ENCODE peak calls at places on chromosomes 12 and 14, in six cellular contexts. One of them, this sample, is unnamed.

GRCh38 chr14:99521176-99522024 is 40.2 kb downstream of the CCNK start:
- DNase-seq in K562: no peak
- DNase-seq in GM12891: no peak
- DNase-seq in GM12878: no peak
- DNase-seq in H1: no peak
- DNase-seq in HepG2: no peak
- DNase-seq in this sample: no peak

GRCh38 chr14:45519770-45520169 is 266.8 kb upstream of the MIS18BP1 start:
- DNase-seq in K562: no peak
- DNase-seq in GM12891: no peak
- DNase-seq in GM12878: no peak
- DNase-seq in H1: no peak
- DNase-seq in HepG2: no peak
- DNase-seq in this sample: no peak

GRCh38 chr14:101732128-101732527 is 29.4 kb upstream of the PPP2R5C start:
- DNase-seq in K562: peak
- DNase-seq in GM12891: no peak
- DNase-seq in GM12878: no peak
- DNase-seq in H1: no peak
- DNase-seq in HepG2: no peak
- DNase-seq in this sample: no peak

GRCh38 chr14:75864352-75864751 is 117.4 kb downstream of the TGFB3 start:
- DNase-seq in K562: no peak
- DNase-seq in GM12891: no peak
- DNase-seq in GM12878: no peak
- DNase-seq in H1: no peak
- DNase-seq in HepG2: no peak
- DNase-seq in this sample: no peak

GRCh38 chr12:3987571-3987970 is 114.4 kb upstream of the PARP11 start:
- DNase-seq in K562: no peak
- DNase-seq in GM12891: no peak
- DNase-seq in GM12878: no peak
- DNase-seq in H1: no peak
- DNase-seq in HepG2: no peak
- DNase-seq in this sample: no peak

GRCh38 chr12:61272441-61272840 is 987.8 kb upstream of the USP15 start:
- DNase-seq in K562: no peak
- DNase-seq in GM12891: no peak
- DNase-seq in GM12878: no peak
- DNase-seq in H1: no peak
- DNase-seq in HepG2: no peak
- DNase-seq in this sample: no peak

GRCh38 chr14:87261621-87262020 is 731.4 kb downstream of the GALC start:
- DNase-seq in K562: no peak
- DNase-seq in GM12891: no peak
- DNase-seq in GM12878: no peak
- DNase-seq in H1: no peak
- DNase-seq in HepG2: no peak
- DNase-seq in this sample: no peak

GRCh38 chr12:107486140-107486892 is 199.3 kb upstream of the PWP1 start:
- DNase-seq in K562: no peak
- DNase-seq in GM12891: no peak
- DNase-seq in GM12878: no peak
- DNase-seq in H1: no peak
- DNase-seq in HepG2: no peak
- DNase-seq in this sample: no peak

GRCh38 chr12:19998968-19999792 is 369.2 kb upstream of the PDE3A start:
- DNase-seq in K562: no peak
- DNase-seq in GM12891: no peak
- DNase-seq in GM12878: no peak
- DNase-seq in H1: no peak
- DNase-seq in HepG2: no peak
- DNase-seq in this sample: no peak

GRCh38 chr12:39467432-39467870 is 24.5 kb upstream of the KIF21A start:
- DNase-seq in K562: no peak
- DNase-seq in GM12891: no peak
- DNase-seq in GM12878: peak
- DNase-seq in H1: no peak
- DNase-seq in HepG2: no peak
- DNase-seq in this sample: no peak

GRCh38 chr14:104536942-104537612 is 42.5 kb upstream of the C14orf180 start:
- DNase-seq in K562: no peak
- DNase-seq in GM12891: no peak
- DNase-seq in GM12878: no peak
- DNase-seq in H1: no peak
- DNase-seq in HepG2: no peak
- DNase-seq in this sample: no peak

GRCh38 chr12:47251919-47252318 is 172.2 kb upstream of the AMIGO2 start:
- DNase-seq in K562: no peak
- DNase-seq in GM12891: no peak
- DNase-seq in GM12878: no peak
- DNase-seq in H1: no peak
- DNase-seq in HepG2: no peak
- DNase-seq in this sample: no peak

GRCh38 chr14:23530360-23531055 is 21.1 kb downstream of the ZFHX2 start:
- DNase-seq in K562: no peak
- DNase-seq in GM12891: no peak
- DNase-seq in GM12878: no peak
- DNase-seq in H1: no peak
- DNase-seq in HepG2: no peak
- DNase-seq in this sample: no peak

GRCh38 chr12:43694879-43695278 is 63.7 kb downstream of the PUS7L start:
- DNase-seq in K562: peak
- DNase-seq in GM12891: no peak
- DNase-seq in GM12878: no peak
- DNase-seq in H1: no peak
- DNase-seq in HepG2: no peak
- DNase-seq in this sample: no peak

GRCh38 chr12:131287015-131287937 is 333.6 kb downstream of the ADGRD1 start:
- DNase-seq in K562: no peak
- DNase-seq in GM12891: no peak
- DNase-seq in GM12878: no peak
- DNase-seq in H1: no peak
- DNase-seq in HepG2: no peak
- DNase-seq in this sample: no peak

GRCh38 chr12:2794261-2794735 is 472 bp upstream of the FKBP4 start:
- DNase-seq in K562: no peak
- DNase-seq in GM12891: peak
- DNase-seq in GM12878: no peak
- DNase-seq in H1: no peak
- DNase-seq in HepG2: no peak
- DNase-seq in this sample: no peak

GRCh38 chr12:89882051-89882450 is 173.4 kb upstream of the ATP2B1 start:
- DNase-seq in K562: no peak
- DNase-seq in GM12891: no peak
- DNase-seq in GM12878: peak
- DNase-seq in H1: no peak
- DNase-seq in HepG2: no peak
- DNase-seq in this sample: no peak

GRCh38 chr14:96693252-96693820 is 103.8 kb upstream of the VRK1 start:
- DNase-seq in K562: no peak
- DNase-seq in GM12891: no peak
- DNase-seq in GM12878: no peak
- DNase-seq in H1: no peak
- DNase-seq in HepG2: no peak
- DNase-seq in this sample: no peak

GRCh38 chr12:15044461-15044860 is 71.6 kb downstream of the PDE6H start:
- DNase-seq in K562: no peak
- DNase-seq in GM12891: no peak
- DNase-seq in GM12878: no peak
- DNase-seq in H1: no peak
- DNase-seq in HepG2: no peak
- DNase-seq in this sample: no peak

GRCh38 chr12:52585951-52586350 is 12.3 kb upstream of the KRT74 start:
- DNase-seq in K562: peak
- DNase-seq in GM12891: no peak
- DNase-seq in GM12878: no peak
- DNase-seq in H1: no peak
- DNase-seq in HepG2: no peak
- DNase-seq in this sample: no peak

GRCh38 chr12:32455607-32456063 is 56.3 kb downstream of the FGD4 start:
- DNase-seq in K562: peak
- DNase-seq in GM12891: no peak
- DNase-seq in GM12878: no peak
- DNase-seq in H1: no peak
- DNase-seq in HepG2: peak
- DNase-seq in this sample: no peak

GRCh38 chr14:51884086-51884927 is 23.9 kb downstream of the GNG2 start:
- DNase-seq in K562: peak
- DNase-seq in GM12891: no peak
- DNase-seq in GM12878: no peak
- DNase-seq in H1: no peak
- DNase-seq in HepG2: no peak
- DNase-seq in this sample: no peak

GRCh38 chr12:386651-387050 is 2.5 kb downstream of the KDM5A start:
- DNase-seq in K562: no peak
- DNase-seq in GM12891: no peak
- DNase-seq in GM12878: no peak
- DNase-seq in H1: no peak
- DNase-seq in HepG2: no peak
- DNase-seq in this sample: no peak

GRCh38 chr12:124375141-124375788 is 80.4 kb downstream of the RFLNA start:
- DNase-seq in K562: no peak
- DNase-seq in GM12891: no peak
- DNase-seq in GM12878: no peak
- DNase-seq in H1: no peak
- DNase-seq in HepG2: no peak
- DNase-seq in this sample: no peak

GRCh38 chr14:93150227-93151206 is 34.2 kb downstream of the MOAP1 start:
- DNase-seq in K562: no peak
- DNase-seq in GM12891: no peak
- DNase-seq in GM12878: no peak
- DNase-seq in H1: no peak
- DNase-seq in HepG2: peak
- DNase-seq in this sample: no peak

GRCh38 chr12:25187781-25188180 is 7.2 kb downstream of the DNAI7 start:
- DNase-seq in K562: no peak
- DNase-seq in GM12891: no peak
- DNase-seq in GM12878: no peak
- DNase-seq in H1: no peak
- DNase-seq in HepG2: no peak
- DNase-seq in this sample: no peak

GRCh38 chr12:2877959-2878732 is 1.1 kb downstream of the RHNO1 start:
- DNase-seq in K562: peak
- DNase-seq in GM12891: no peak
- DNase-seq in GM12878: no peak
- DNase-seq in H1: no peak
- DNase-seq in HepG2: no peak
- DNase-seq in this sample: no peak

GRCh38 chr12:31876568-31877424 is 82.4 kb upstream of the RESF1 start:
- DNase-seq in K562: no peak
- DNase-seq in GM12891: no peak
- DNase-seq in GM12878: no peak
- DNase-seq in H1: no peak
- DNase-seq in HepG2: no peak
- DNase-seq in this sample: no peak

GRCh38 chr14:71532790-71533189 is 399.4 kb upstream of the RGS6 start:
- DNase-seq in K562: no peak
- DNase-seq in GM12891: no peak
- DNase-seq in GM12878: no peak
- DNase-seq in H1: no peak
- DNase-seq in HepG2: no peak
- DNase-seq in this sample: no peak

GRCh38 chr14:42110167-42110566 is 503.5 kb downstream of the LRFN5 start:
- DNase-seq in K562: no peak
- DNase-seq in GM12891: peak
- DNase-seq in GM12878: no peak
- DNase-seq in H1: no peak
- DNase-seq in HepG2: peak
- DNase-seq in this sample: no peak

GRCh38 chr12:2679068-2679815 is 115.5 kb upstream of the FKBP4 start:
- DNase-seq in K562: no peak
- DNase-seq in GM12891: no peak
- DNase-seq in GM12878: no peak
- DNase-seq in H1: no peak
- DNase-seq in HepG2: no peak
- DNase-seq in this sample: no peak

GRCh38 chr14:39023939-39024871 is 78.8 kb downstream of the SEC23A start:
- DNase-seq in K562: no peak
- DNase-seq in GM12891: no peak
- DNase-seq in GM12878: no peak
- DNase-seq in H1: no peak
- DNase-seq in HepG2: peak
- DNase-seq in this sample: no peak

GRCh38 chr14:104601786-104602185 is 2.8 kb downstream of the TMEM179 start:
- DNase-seq in K562: no peak
- DNase-seq in GM12891: no peak
- DNase-seq in GM12878: no peak
- DNase-seq in H1: no peak
- DNase-seq in HepG2: no peak
- DNase-seq in this sample: no peak

GRCh38 chr12:64679487-64679983 is 69.2 kb downstream of the RASSF3 start:
- DNase-seq in K562: peak
- DNase-seq in GM12891: no peak
- DNase-seq in GM12878: no peak
- DNase-seq in H1: no peak
- DNase-seq in HepG2: no peak
- DNase-seq in this sample: no peak

GRCh38 chr12:64240781-64241180 is 18.7 kb upstream of the KICS2 start:
- DNase-seq in K562: no peak
- DNase-seq in GM12891: no peak
- DNase-seq in GM12878: no peak
- DNase-seq in H1: no peak
- DNase-seq in HepG2: peak
- DNase-seq in this sample: no peak

GRCh38 chr12:6532051-6532926 is 2.0 kb upstream of the GAPDH start:
- DNase-seq in K562: peak
- DNase-seq in GM12891: peak
- DNase-seq in GM12878: no peak
- DNase-seq in H1: no peak
- DNase-seq in HepG2: peak
- DNase-seq in this sample: peak
- TF ChIP-seq POLR2AphosphoS5 in K562: no peak
- TF ChIP-seq POLR2AphosphoS5 in GM12891: no peak
- TF ChIP-seq POLR2AphosphoS5 in GM12878: peak
- TF ChIP-seq POLR2AphosphoS5 in H1: no peak
- TF ChIP-seq POLR2AphosphoS5 in HepG2: peak
- TF ChIP-seq POLR2AphosphoS5 in this sample: no peak

GRCh38 chr14:91350483-91350812 is 67.2 kb downstream of the CCDC88C start:
- DNase-seq in K562: no peak
- DNase-seq in GM12891: no peak
- DNase-seq in GM12878: no peak
- DNase-seq in H1: no peak
- DNase-seq in HepG2: no peak
- DNase-seq in this sample: no peak
- TF ChIP-seq TAF1 in K562: no peak
- TF ChIP-seq TAF1 in GM12891: no peak
- TF ChIP-seq TAF1 in GM12878: no peak
- TF ChIP-seq TAF1 in H1: no peak
- TF ChIP-seq TAF1 in HepG2: no peak
- TF ChIP-seq TAF1 in this sample: no peak

GRCh38 chr12:110825530-110825929 is 21.3 kb upstream of the CCDC63 start:
- DNase-seq in K562: no peak
- DNase-seq in GM12891: no peak
- DNase-seq in GM12878: no peak
- DNase-seq in H1: no peak
- DNase-seq in HepG2: no peak
- DNase-seq in this sample: no peak
- TF ChIP-seq POLR2AphosphoS5 in K562: no peak
- TF ChIP-seq POLR2AphosphoS5 in GM12891: no peak
- TF ChIP-seq POLR2AphosphoS5 in GM12878: no peak
- TF ChIP-seq POLR2AphosphoS5 in H1: no peak
- TF ChIP-seq POLR2AphosphoS5 in HepG2: no peak
- TF ChIP-seq POLR2AphosphoS5 in this sample: no peak

GRCh38 chr14:95533391-95533821 is 1.4 kb upstream of the GLRX5 start:
- DNase-seq in K562: peak
- DNase-seq in GM12891: no peak
- DNase-seq in GM12878: no peak
- DNase-seq in H1: no peak
- DNase-seq in HepG2: peak
- DNase-seq in this sample: no peak
- TF ChIP-seq TAF1 in K562: no peak
- TF ChIP-seq TAF1 in GM12891: no peak
- TF ChIP-seq TAF1 in GM12878: no peak
- TF ChIP-seq TAF1 in H1: no peak
- TF ChIP-seq TAF1 in HepG2: no peak
- TF ChIP-seq TAF1 in this sample: no peak